ENCODE peak calls at places on chromosome 12, in four cellular contexts. Z is HepG2, X is K562, G is GM12878. B is an unnamed sample.

GRCh38 chr12:79573820-79574219 is 116.9 kb downstream of the PAWR start:
- DNase-seq in X (no peak), Z (no peak), G (no peak), B (no peak)

GRCh38 chr12:1912580-1913376 is 5.7 kb downstream of the CACNA2D4 start:
- DNase-seq in X (no peak), G (no peak), Z (no peak), B (no peak)

GRCh38 chr12:48351022-48351708 is 446 bp upstream of the ZNF641 start:
- DNase-seq in G (no peak), Z (peak; percentile 47), X (peak; percentile 81), B (peak; percentile 67)

GRCh38 chr12:28767836-28768348 is 381.2 kb upstream of the FAR2 start:
- DNase-seq in X (no peak), Z (no peak), G (no peak), B (no peak)

GRCh38 chr12:6333566-6333965 is 8.3 kb downstream of the TNFRSF1A start:
- DNase-seq in G (no peak), Z (no peak), X (no peak), B (no peak)

GRCh38 chr12:95608252-95609033 is 57.2 kb upstream of the USP44 start:
- DNase-seq in G (no peak), X (no peak), Z (peak; percentile 28), B (peak; percentile 38)

GRCh38 chr12:3148366-3149000 is 71.3 kb downstream of the TSPAN9 start:
- DNase-seq in G (no peak), Z (no peak), X (no peak), B (no peak)

GRCh38 chr12:132686831-132687210 is 321 bp downstream of the POLE start:
- DNase-seq in G (no peak), Z (no peak), X (peak; percentile 41), B (peak; percentile 50)

GRCh38 chr12:32080435-32080834 is 26.2 kb upstream of the BICD1 start:
- DNase-seq in Z (no peak), X (no peak), G (no peak), B (no peak)

GRCh38 chr12:105235299-105235746 is 651 bp downstream of the APPL2 start:
- DNase-seq in G (no peak), X (no peak), Z (no peak), B (no peak)

GRCh38 chr12:95736631-95737030 is 53.9 kb downstream of the NTN4 start:
- DNase-seq in G (no peak), Z (no peak), X (no peak), B (no peak)

GRCh38 chr12:497501-498160 is 37.9 kb downstream of the B4GALNT3 start:
- DNase-seq in X (no peak), G (no peak), Z (no peak), B (no peak)

GRCh38 chr12:2944401-2945047 is 14.7 kb upstream of the TEAD4 start:
- DNase-seq in Z (peak; percentile 46), G (peak; percentile 15), X (peak; percentile 64), B (peak; percentile 90)

GRCh38 chr12:28618171-28618570 is 427.9 kb downstream of the CCDC91 start:
- DNase-seq in G (no peak), X (no peak), Z (no peak), B (no peak)

GRCh38 chr12:68364893-68365725 is 32.9 kb upstream of the MDM1 start:
- DNase-seq in Z (peak; percentile 72), G (peak; percentile 97), X (peak; percentile 96), B (peak; percentile 88)

GRCh38 chr12:24955389-24955788 is 6.5 kb upstream of the BCAT1 start:
- DNase-seq in X (no peak), Z (no peak), G (no peak), B (no peak)
- TF ChIP-seq ETV6 in X (no peak), Z (no peak), G (no peak), B (no peak)

DNA sequence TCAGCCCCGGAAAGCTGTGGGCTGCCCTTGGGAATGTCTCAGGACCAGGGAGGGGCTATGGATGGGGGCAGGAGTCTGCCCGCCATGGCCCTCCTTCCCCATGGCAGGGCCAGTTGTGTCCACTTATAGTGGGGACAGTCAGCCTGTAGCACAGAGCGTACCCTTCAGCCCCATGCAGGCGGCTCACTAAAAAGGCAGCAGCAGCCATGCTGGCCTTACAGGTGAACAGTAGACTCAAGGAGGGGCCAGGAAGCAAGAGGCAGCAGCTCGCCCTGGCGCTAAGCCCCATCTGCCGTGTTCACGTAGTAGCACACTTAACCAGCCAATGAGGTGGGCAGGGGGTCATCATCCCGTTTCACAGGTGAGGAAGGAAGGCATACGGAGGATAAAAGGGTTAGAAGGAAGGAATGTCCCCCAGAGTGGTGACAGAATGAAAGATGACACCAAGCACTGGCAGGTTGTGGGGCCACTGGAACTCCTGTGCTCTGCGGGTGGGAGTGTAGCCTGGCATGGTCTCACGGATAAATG is 52.7 kb downstream of the FAM222A start:
- DNase-seq in Z (no peak), X (no peak), G (no peak), B (no peak)
- TF ChIP-seq ETV6 in Z (no peak), X (no peak), G (no peak), B (no peak)

GRCh38 chr12:119006749-119007148 is 25.4 kb downstream of the SRRM4 start:
- DNase-seq in X (no peak), G (no peak), Z (no peak), B (no peak)
- TF ChIP-seq ETV6 in X (no peak), G (no peak), Z (no peak), B (no peak)

DNA sequence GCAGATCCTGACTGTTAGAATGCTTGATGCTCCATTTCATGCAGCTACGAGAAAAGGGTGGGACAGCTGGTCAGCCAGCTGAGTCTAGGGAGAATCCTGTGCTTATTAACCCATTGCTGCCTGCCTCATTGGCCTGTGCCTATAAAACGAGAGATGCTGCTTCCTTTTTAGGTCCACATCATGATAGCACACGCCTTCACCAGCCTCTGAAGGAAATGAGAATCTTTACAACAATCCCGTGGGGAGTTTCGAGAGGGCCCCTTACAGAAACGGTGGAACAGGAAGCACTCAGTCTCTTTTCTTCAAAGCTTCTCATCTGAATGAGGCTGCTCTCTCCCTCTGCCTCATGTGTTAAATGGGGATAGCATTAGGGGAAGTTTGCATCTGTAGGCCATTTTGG is 147.3 kb upstream of the RFLNA start:
- DNase-seq in G (peak; percentile 56), X (no peak), Z (no peak), B (no peak)
- TF ChIP-seq ETV6 in G (no peak), X (no peak), Z (no peak), B (no peak)

DNA sequence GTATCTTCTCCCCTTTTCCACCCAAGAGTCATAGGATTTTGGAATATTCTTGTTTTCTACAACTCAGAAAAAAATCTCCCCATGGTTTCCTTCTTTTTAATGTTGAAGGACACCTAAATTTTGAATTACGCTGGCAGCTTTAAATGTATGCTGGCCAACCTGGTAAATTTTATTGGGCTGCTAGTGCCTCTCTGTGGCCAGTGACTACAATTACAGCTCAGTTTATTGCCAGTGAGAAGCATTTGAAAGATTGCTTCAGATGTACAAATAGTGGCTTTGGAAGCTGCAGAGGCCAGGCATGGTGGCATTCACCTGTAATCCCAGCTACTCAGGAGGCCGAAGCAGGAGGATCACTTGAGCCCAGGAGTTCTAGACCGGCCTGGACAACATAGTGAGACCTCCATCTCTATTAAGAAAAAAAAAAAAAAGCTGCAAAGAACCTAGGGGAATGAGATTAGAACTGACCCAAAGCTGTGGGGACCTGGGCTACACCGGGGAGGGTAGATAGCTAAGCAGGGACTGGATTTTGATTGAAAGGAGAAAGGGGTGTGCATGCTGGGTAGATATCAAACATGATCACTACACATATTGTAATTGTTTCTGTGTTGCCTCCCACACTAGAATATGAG is 7.6 kb upstream of the RAB21 start:
- DNase-seq in G (peak; percentile 45), Z (peak; percentile 66), X (peak; percentile 73), B (peak; percentile 19)
- TF ChIP-seq ETV6 in G (no peak), Z (no peak), X (no peak), B (no peak)

DNA sequence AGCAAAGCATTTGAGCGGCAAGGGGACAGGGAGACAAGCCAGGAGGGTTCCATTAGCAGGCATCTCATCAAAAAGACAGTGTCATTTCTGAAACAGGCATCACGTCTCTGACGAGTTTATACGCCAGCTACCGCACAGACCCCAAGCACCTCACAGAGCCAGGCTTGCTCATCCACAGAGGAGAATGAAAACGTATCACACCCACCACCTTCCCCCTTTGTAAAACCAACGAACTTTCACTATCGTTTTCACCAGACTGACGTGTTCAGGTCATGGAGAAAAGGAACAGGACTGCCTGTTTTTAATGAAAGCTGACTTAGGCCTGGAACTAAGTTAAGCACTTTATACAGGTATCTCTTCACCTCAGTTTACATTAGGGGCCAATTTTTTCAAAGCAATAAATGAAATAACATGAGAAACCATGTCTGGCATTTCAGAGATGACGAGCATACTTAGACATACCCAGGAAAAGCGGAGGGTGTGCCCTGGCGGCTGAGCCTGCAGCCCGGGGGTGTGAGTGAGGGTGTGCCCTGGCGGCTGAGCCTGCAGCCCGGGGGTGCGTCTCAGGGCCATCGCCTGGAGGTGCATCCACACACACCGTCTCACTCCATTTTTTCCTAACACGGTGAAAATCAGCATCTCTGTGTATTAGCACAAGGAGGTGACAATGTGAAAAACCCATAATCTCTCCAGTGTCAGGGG is 41.9 kb downstream of the STX2 start:
- DNase-seq in X (no peak), G (no peak), Z (no peak), B (no peak)
- TF ChIP-seq ETV6 in X (no peak), G (no peak), Z (no peak), B (no peak)

DNA sequence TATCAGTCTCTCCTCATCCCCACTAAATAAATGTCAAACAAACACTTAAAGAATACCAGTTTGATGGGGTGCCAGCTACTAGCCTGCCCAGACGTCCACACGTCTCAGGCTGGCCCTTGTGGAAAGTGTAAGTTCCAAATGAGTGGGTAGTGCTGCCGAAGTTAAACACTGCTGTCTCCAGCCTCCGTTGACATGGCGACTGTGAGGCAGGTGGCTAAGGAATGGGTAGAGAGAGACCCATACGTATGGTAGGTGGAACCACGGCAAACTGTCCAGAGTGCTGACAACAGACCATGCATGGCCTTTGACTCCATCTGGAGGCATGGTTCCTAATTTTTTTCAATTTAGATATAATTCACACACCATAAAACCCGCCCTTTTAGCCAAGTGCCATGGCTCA is 37.9 kb downstream of the PITPNM2 start:
- DNase-seq in G (no peak), Z (no peak), X (no peak), B (no peak)
- TF ChIP-seq ETV6 in G (no peak), Z (no peak), X (no peak), B (no peak)

GRCh38 chr12:119200601-119201000 is 21.9 kb downstream of the HSPB8 start:
- DNase-seq in Z (no peak), G (no peak), X (no peak), B (no peak)

GRCh38 chr12:119202544-119202943 is 23.8 kb downstream of the HSPB8 start:
- DNase-seq in Z (no peak), X (no peak), G (no peak), B (no peak)

GRCh38 chr12:119202121-119202527 is 23.4 kb downstream of the HSPB8 start:
- DNase-seq in Z (no peak), X (no peak), G (no peak), B (peak; percentile 27)

GRCh38 chr12:119195256-119195655 is 16.5 kb downstream of the HSPB8 start:
- DNase-seq in Z (no peak), X (no peak), G (no peak), B (no peak)

DNA sequence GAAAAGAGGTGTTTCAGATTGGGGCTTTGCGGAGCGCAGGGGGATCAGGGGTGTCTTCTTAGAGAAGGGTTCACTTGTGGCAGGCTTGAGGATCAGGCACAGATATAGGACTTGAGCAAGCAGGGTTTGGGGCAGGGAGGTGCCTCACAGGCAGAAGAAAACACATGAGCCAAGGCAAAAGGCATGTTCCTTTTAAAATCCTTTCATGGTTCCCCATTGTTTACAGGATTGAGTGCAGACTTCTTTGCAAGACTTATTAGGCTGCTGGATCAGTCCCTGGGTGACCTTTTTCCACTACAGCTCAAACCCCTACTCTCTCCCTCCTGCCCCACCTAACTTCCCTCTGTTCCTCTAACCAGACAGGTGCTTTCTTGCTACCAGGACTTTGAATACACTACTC is 19.7 kb downstream of the HSPB8 start:
- DNase-seq in G (no peak), X (no peak), Z (no peak), B (no peak)
- TF ChIP-seq ETV6 in G (no peak), X (no peak), Z (no peak), B (no peak)

B was measured in WTC11.